ENCODE peak calls at places on chromosomes 16 and 17, in seven cellular contexts. K, Z, B, I, A, S and O are unnamed samples.

GRCh38 chr17:59762022-59762825 is 54.8 kb downstream of the VMP1 start:
- DNase-seq in S (no peak), B (peak; percentile 59), A (no peak), Z (no peak), K (peak; percentile 84), I (no peak), O (no peak)

GRCh38 chr16:23060458-23061320 is 88.6 kb downstream of the USP31 start:
- DNase-seq in S (peak; percentile 70), I (no peak), K (peak; percentile 79), B (peak; percentile 78), Z (peak; percentile 84), A (no peak), O (peak; percentile 63)

GRCh38 chr16:13552960-13553257 is 367.0 kb upstream of the ERCC4 start:
- DNase-seq in K (no peak), B (no peak), A (no peak), I (no peak), Z (no peak), S (no peak), O (no peak)

GRCh38 chr17:45172541-45173286 is 11.0 kb downstream of the HEXIM2 start:
- DNase-seq in S (peak; percentile 80), K (peak; percentile 73), B (peak; percentile 99), Z (peak; percentile 77), I (peak; percentile 77), A (no peak), O (peak; percentile 51)

GRCh38 chr16:11296351-11296705 is 15.2 kb upstream of the PRM1 start:
- DNase-seq in A (no peak), B (no peak), Z (no peak), I (no peak), K (no peak), S (no peak), O (no peak)

GRCh38 chr17:64051153-64051552 is 30.7 kb upstream of the ICAM2 start:
- DNase-seq in I (no peak), S (no peak), K (no peak), Z (no peak), B (no peak), A (no peak), O (no peak)

GRCh38 chr16:2152695-2153506 is 2.7 kb upstream of the TRAF7 start:
- DNase-seq in A (no peak), I (no peak), Z (peak; percentile 77), S (peak; percentile 58), B (peak; percentile 63), K (no peak), O (no peak)

GRCh38 chr17:76063880-76064546 is 8.3 kb downstream of the SRP68 start:
- DNase-seq in S (no peak), K (no peak), Z (no peak), B (no peak), I (peak; percentile 3), A (no peak), O (no peak)

GRCh38 chr16:77679336-77679735 is 43.0 kb upstream of the NUDT7 start:
- DNase-seq in I (no peak), K (no peak), B (no peak), A (no peak), Z (peak; percentile 83), S (no peak), O (no peak)

GRCh38 chr16:1874854-1875253 is 2.9 kb upstream of the MEIOB start:
- DNase-seq in I (no peak), A (no peak), Z (no peak), K (no peak), S (no peak), B (no peak), O (no peak)

GRCh38 chr16:88988980-88989791 is 12.2 kb upstream of the CBFA2T3 start:
- DNase-seq in B (no peak), S (no peak), I (no peak), K (no peak), A (no peak), Z (no peak), O (peak; percentile 54)

GRCh38 chr17:43125967-43126910 is 1.1 kb upstream of the BRCA1 start:
- DNase-seq in S (peak; percentile 29), B (no peak), A (no peak), K (peak; percentile 6), I (no peak), Z (no peak), O (no peak)

GRCh38 chr17:57916925-57917858 is 38.0 kb downstream of the CUEDC1 start:
- DNase-seq in S (no peak), K (no peak), A (no peak), I (no peak), Z (no peak), B (peak; percentile 63), O (peak; percentile 71)

GRCh38 chr17:2195729-2196128 is 107.9 kb downstream of the SMG6 start:
- DNase-seq in B (no peak), I (no peak), Z (no peak), K (no peak), S (no peak), A (no peak), O (no peak)

GRCh38 chr17:70158180-70158579 is 11.2 kb upstream of the KCNJ2 start:
- DNase-seq in B (no peak), S (no peak), A (no peak), Z (no peak), K (no peak), I (no peak), O (no peak)

GRCh38 chr16:80824623-80825364 is 20.4 kb upstream of the CDYL2 start:
- DNase-seq in Z (peak; percentile 82), A (no peak), K (peak; percentile 81), I (no peak), B (peak; percentile 74), S (peak; percentile 29), O (no peak)

GRCh38 chr17:59763861-59764260 is 56.4 kb downstream of the VMP1 start:
- DNase-seq in A (no peak), K (peak; percentile 89), B (peak; percentile 75), Z (no peak), I (no peak), S (no peak), O (no peak)

GRCh38 chr16:11913425-11914079 is 2.2 kb downstream of the GSPT1 start:
- DNase-seq in Z (peak; percentile 35), I (no peak), A (no peak), S (no peak), K (peak; percentile 6), B (peak; percentile 19), O (no peak)

GRCh38 chr17:50053654-50053960 is 2.3 kb upstream of the ITGA3 start:
- DNase-seq in Z (no peak), B (no peak), K (no peak), I (no peak), S (no peak), A (no peak), O (no peak)

GRCh38 chr17:58004060-58004459 is 3.0 kb downstream of the SRSF1 start:
- DNase-seq in Z (no peak), K (no peak), S (no peak), I (no peak), A (no peak), B (no peak), O (no peak)

GRCh38 chr16:66050991-66051390 is 315.5 kb upstream of the CDH5 start:
- DNase-seq in I (no peak), A (no peak), B (no peak), K (no peak), S (no peak), Z (no peak), O (no peak)

GRCh38 chr17:47665655-47666054 is 15.9 kb downstream of the KPNB1 start:
- DNase-seq in Z (no peak), S (no peak), B (no peak), K (peak; percentile 70), I (no peak), A (no peak), O (no peak)

DNA sequence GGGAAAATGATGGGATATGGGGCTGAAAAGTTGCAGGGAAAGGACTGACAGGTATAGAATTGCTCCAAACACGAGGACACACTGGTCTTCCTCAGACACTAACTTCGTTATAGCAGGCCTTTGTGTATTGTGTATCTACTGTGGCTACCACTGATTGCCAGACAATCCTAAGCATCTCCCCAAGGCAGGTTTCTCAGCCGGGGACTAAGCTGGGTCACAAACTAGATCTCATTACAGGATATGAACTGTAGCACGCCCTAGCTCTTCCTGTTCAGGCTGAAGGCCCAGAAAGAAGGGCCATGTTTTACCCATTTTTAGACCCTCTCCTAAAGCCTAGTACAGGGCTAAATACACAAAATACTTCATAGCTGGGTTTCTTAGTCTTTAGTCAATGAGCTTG is 5.1 kb upstream of the RANGRF start:
- DNase-seq in Z (no peak), A (no peak), S (no peak), B (no peak), K (no peak), I (no peak), O (no peak)
- H3K4me1 ChIP-seq in Z (peaks cover 22% of the 10 kb centered on the region), A (peaks cover 6% of the 10 kb centered on the region), S (no peaks in the 10 kb centered on the region), B (peaks cover 5% of the 10 kb centered on the region), K (peaks cover 3% of the 10 kb centered on the region), I (peaks cover 15% of the 10 kb centered on the region), O (peaks cover 4% of the 10 kb centered on the region)

GRCh38 chr17:74769266-74769855 is 6.8 kb downstream of the NAT9 start:
- DNase-seq in A (no peak), B (no peak), K (no peak), S (no peak), I (no peak), Z (no peak), O (no peak)
- H3K4me1 ChIP-seq in A (peaks cover 14% of the 10 kb centered on the region), B (peaks cover 27% of the 10 kb centered on the region), K (peaks cover 11% of the 10 kb centered on the region), S (peaks cover 5% of the 10 kb centered on the region), I (no peaks in the 10 kb centered on the region), Z (no peaks in the 10 kb centered on the region), O (peaks cover 2% of the 10 kb centered on the region)

DNA sequence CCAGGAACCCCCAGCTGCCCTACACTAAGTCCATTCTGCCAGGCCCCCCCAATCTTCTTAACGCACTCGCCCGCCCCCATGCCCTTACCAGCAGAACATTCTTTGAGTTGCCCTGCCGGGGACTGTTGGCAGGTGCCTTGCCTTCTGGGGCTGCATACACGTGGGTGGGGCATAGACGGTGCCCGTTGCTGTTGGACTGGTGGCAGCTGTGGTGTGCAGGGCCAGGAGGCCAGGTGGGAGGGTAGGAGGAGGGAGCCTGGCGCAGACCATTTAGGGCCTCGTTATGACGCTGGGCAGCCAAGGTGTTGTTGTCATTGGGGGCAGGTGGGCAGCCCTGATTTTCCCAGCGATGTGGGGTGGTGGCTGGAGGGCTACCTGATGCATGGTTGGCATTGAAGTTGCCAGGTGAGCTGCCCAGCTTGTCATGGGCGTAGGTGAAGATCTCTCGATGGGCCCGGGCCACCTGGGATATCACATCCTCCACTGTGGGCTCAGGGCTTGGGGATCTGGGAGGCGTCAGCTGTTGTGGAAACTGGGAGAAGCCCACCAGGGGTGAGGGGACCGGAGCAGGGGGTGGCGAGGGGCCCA is 4.9 kb downstream of the NR1D1 start:
- DNase-seq in S (no peak), A (no peak), Z (no peak), B (no peak), I (no peak), K (no peak), O (peak; percentile 63)
- H3K4me1 ChIP-seq in S (peaks cover 28% of the 10 kb centered on the region), A (peaks cover 66% of the 10 kb centered on the region), Z (peaks cover 19% of the 10 kb centered on the region), B (peaks cover 41% of the 10 kb centered on the region), I (peaks cover 38% of the 10 kb centered on the region), K (peaks cover 23% of the 10 kb centered on the region), O (peaks cover 45% of the 10 kb centered on the region)

DNA sequence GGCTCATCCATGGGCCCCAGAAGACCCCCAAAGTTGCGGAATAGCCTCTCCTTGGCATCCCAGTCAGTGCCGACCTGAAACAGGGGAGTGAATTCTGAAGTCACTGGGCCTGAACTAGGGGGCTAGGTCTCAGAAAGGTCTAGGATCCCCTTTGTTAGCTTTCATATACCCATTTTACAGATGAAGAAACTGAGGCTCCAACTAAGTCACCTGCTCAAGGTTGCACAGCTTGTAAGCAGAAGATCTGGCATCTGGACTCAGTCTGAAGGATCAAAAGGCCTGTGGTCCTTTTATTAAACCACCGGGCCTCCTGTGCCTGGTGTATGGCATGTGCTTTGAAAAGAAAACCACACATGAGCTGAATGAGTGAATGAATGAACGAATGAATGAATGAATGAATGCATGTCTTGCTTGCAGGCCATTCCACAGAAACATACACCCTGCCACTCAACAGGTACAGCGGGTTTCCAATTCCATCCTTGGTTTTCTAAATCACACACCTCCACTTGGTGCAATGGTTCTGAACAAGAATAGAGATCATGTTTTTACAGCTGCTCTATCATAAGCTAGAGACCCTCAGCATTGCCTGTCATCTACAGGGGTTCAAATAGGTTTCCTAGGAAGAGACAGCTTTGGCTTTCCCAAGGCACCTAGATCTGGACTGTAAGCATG is 352.7 kb downstream of the XYLT1 start:
- DNase-seq in I (no peak), S (no peak), B (no peak), A (no peak), Z (no peak), K (no peak), O (no peak)
- H3K4me1 ChIP-seq in I (no peaks in the 10 kb centered on the region), S (no peaks in the 10 kb centered on the region), B (no peaks in the 10 kb centered on the region), A (no peaks in the 10 kb centered on the region), Z (no peaks in the 10 kb centered on the region), K (no peaks in the 10 kb centered on the region), O (no peaks in the 10 kb centered on the region)